ENCODE peak calls at places on chromosomes 12 and 14, in seven cellular contexts. One of them, this sample, is unnamed.
A peak's percentile ranks its signal among the peaks of the same experiment; 100 is the strongest.

GRCh38 chr12:81502912-81503695 is 256.0 kb downstream of the PPFIA2 start:
- DNase-seq in aorta: no peak
- DNase-seq in astrocyte of the cerebellum: peak; percentile 92
- DNase-seq in DMS153: no peak
- DNase-seq in caudate nucleus: no peak
- DNase-seq in GM23248: peak; percentile 91
- DNase-seq in fibroblast of pulmonary artery: peak; percentile 85
- DNase-seq in this sample: no peak

GRCh38 chr14:61388173-61388975 is 67.0 kb downstream of the PRKCH start:
- DNase-seq in astrocyte of the cerebellum: no peak
- DNase-seq in caudate nucleus: no peak
- DNase-seq in DMS153: peak; percentile 97
- DNase-seq in fibroblast of pulmonary artery: peak; percentile 29
- DNase-seq in GM23248: peak; percentile 30
- DNase-seq in aorta: no peak
- DNase-seq in this sample: no peak

GRCh38 chr12:95742586-95742985 is 48.0 kb downstream of the NTN4 start:
- DNase-seq in astrocyte of the cerebellum: no peak
- DNase-seq in caudate nucleus: peak; percentile 40
- DNase-seq in DMS153: no peak
- DNase-seq in GM23248: no peak
- DNase-seq in fibroblast of pulmonary artery: no peak
- DNase-seq in aorta: no peak
- DNase-seq in this sample: no peak

GRCh38 chr12:6951551-6952120 is 480 bp downstream of the PTPN6 start:
- DNase-seq in aorta: peak; percentile 73
- DNase-seq in fibroblast of pulmonary artery: no peak
- DNase-seq in astrocyte of the cerebellum: no peak
- DNase-seq in caudate nucleus: no peak
- DNase-seq in GM23248: no peak
- DNase-seq in DMS153: no peak
- DNase-seq in this sample: no peak

GRCh38 chr14:51828017-51828797 is 32.2 kb upstream of the GNG2 start:
- DNase-seq in GM23248: peak; percentile 89
- DNase-seq in DMS153: peak; percentile 15
- DNase-seq in astrocyte of the cerebellum: peak; percentile 20
- DNase-seq in aorta: no peak
- DNase-seq in fibroblast of pulmonary artery: peak; percentile 26
- DNase-seq in caudate nucleus: no peak
- DNase-seq in this sample: no peak

GRCh38 chr14:86766469-86766868 is 1226.5 kb downstream of the GALC start:
- DNase-seq in aorta: no peak
- DNase-seq in DMS153: no peak
- DNase-seq in astrocyte of the cerebellum: no peak
- DNase-seq in caudate nucleus: no peak
- DNase-seq in fibroblast of pulmonary artery: no peak
- DNase-seq in GM23248: no peak
- DNase-seq in this sample: no peak

GRCh38 chr12:88235183-88235833 is 93.2 kb downstream of the TMTC3 start:
- DNase-seq in caudate nucleus: no peak
- DNase-seq in fibroblast of pulmonary artery: no peak
- DNase-seq in astrocyte of the cerebellum: no peak
- DNase-seq in GM23248: no peak
- DNase-seq in aorta: no peak
- DNase-seq in DMS153: no peak
- DNase-seq in this sample: no peak

GRCh38 chr12:10361084-10361483 is 28.8 kb downstream of the KLRK1 start:
- DNase-seq in DMS153: peak; percentile 94
- DNase-seq in fibroblast of pulmonary artery: peak; percentile 53
- DNase-seq in astrocyte of the cerebellum: no peak
- DNase-seq in aorta: no peak
- DNase-seq in GM23248: no peak
- DNase-seq in caudate nucleus: no peak
- DNase-seq in this sample: no peak

GRCh38 chr12:65607271-65607880 is 216.9 kb upstream of the HMGA2 start:
- DNase-seq in aorta: no peak
- DNase-seq in fibroblast of pulmonary artery: no peak
- DNase-seq in DMS153: no peak
- DNase-seq in GM23248: no peak
- DNase-seq in astrocyte of the cerebellum: no peak
- DNase-seq in caudate nucleus: no peak
- DNase-seq in this sample: no peak

GRCh38 chr14:103385994-103386491 is 828 bp downstream of the MARK3 start:
- DNase-seq in fibroblast of pulmonary artery: peak; percentile 36
- DNase-seq in GM23248: peak; percentile 78
- DNase-seq in astrocyte of the cerebellum: no peak
- DNase-seq in aorta: peak; percentile 79
- DNase-seq in caudate nucleus: no peak
- DNase-seq in DMS153: no peak
- DNase-seq in this sample: no peak

GRCh38 chr14:21023817-21024667 is 819 bp downstream of the NDRG2 start:
- DNase-seq in aorta: no peak
- DNase-seq in DMS153: no peak
- DNase-seq in caudate nucleus: no peak
- DNase-seq in GM23248: no peak
- DNase-seq in astrocyte of the cerebellum: no peak
- DNase-seq in fibroblast of pulmonary artery: no peak
- DNase-seq in this sample: no peak

GRCh38 chr12:60184096-60184495 is 588.3 kb downstream of the SLC16A7 start:
- DNase-seq in astrocyte of the cerebellum: no peak
- DNase-seq in caudate nucleus: no peak
- DNase-seq in DMS153: no peak
- DNase-seq in fibroblast of pulmonary artery: no peak
- DNase-seq in GM23248: no peak
- DNase-seq in aorta: no peak
- DNase-seq in this sample: no peak

GRCh38 chr14:50139192-50139591 is 22.8 kb upstream of the VCPKMT start:
- DNase-seq in caudate nucleus: no peak
- DNase-seq in fibroblast of pulmonary artery: peak; percentile 6
- DNase-seq in DMS153: no peak
- DNase-seq in aorta: no peak
- DNase-seq in GM23248: peak; percentile 13
- DNase-seq in astrocyte of the cerebellum: peak; percentile 63
- DNase-seq in this sample: no peak

GRCh38 chr12:64706366-64706765 is 52.8 kb downstream of the GNS start:
- DNase-seq in aorta: no peak
- DNase-seq in fibroblast of pulmonary artery: no peak
- DNase-seq in caudate nucleus: no peak
- DNase-seq in DMS153: no peak
- DNase-seq in GM23248: no peak
- DNase-seq in astrocyte of the cerebellum: no peak
- DNase-seq in this sample: no peak

GRCh38 chr14:53356361-53357150 is 203.4 kb upstream of the DDHD1 start:
- DNase-seq in astrocyte of the cerebellum: no peak
- DNase-seq in aorta: no peak
- DNase-seq in DMS153: no peak
- DNase-seq in caudate nucleus: no peak
- DNase-seq in GM23248: peak; percentile 3
- DNase-seq in fibroblast of pulmonary artery: no peak
- DNase-seq in this sample: no peak